ENCODE peak calls at places on chromosomes 2 and 18, in ten cellular contexts. One of them, this sample, is unnamed.

GRCh38 chr2:217953011-217953481 is 49.7 kb downstream of the TNS1 start:
- DNase-seq in GM12878: no peak
- DNase-seq in IMR-90: no peak
- DNase-seq in endodermal cell: no peak
- DNase-seq in heart left ventricle: peak; percentile 55
- DNase-seq in heart right ventricle: no peak
- DNase-seq in dorsolateral prefrontal cortex: peak; percentile 38
- DNase-seq in tibial nerve: peak; percentile 54
- DNase-seq in adrenal gland: no peak
- DNase-seq in A549: no peak
- DNase-seq in this sample: no peak

GRCh38 chr2:207474871-207475485 is 54.8 kb upstream of the CREB1 start:
- DNase-seq in GM12878: no peak
- DNase-seq in IMR-90: peak; percentile 68
- DNase-seq in endodermal cell: peak; percentile 60
- DNase-seq in heart left ventricle: peak; percentile 39
- DNase-seq in heart right ventricle: peak; percentile 50
- DNase-seq in dorsolateral prefrontal cortex: no peak
- DNase-seq in tibial nerve: peak; percentile 84
- DNase-seq in adrenal gland: peak; percentile 55
- DNase-seq in A549: peak; percentile 60
- DNase-seq in this sample: peak; percentile 51

GRCh38 chr2:59425292-59425691 is 1128.2 kb downstream of the BCL11A start:
- DNase-seq in GM12878: no peak
- DNase-seq in IMR-90: no peak
- DNase-seq in endodermal cell: no peak
- DNase-seq in heart left ventricle: no peak
- DNase-seq in heart right ventricle: no peak
- DNase-seq in dorsolateral prefrontal cortex: no peak
- DNase-seq in tibial nerve: no peak
- DNase-seq in adrenal gland: peak; percentile 2
- DNase-seq in A549: peak; percentile 39
- DNase-seq in this sample: no peak

GRCh38 chr2:223970343-223971128 is 13.3 kb downstream of the MRPL44 start:
- DNase-seq in GM12878: no peak
- DNase-seq in IMR-90: peak; percentile 67
- DNase-seq in endodermal cell: peak; percentile 73
- DNase-seq in heart left ventricle: peak; percentile 26
- DNase-seq in heart right ventricle: peak; percentile 32
- DNase-seq in dorsolateral prefrontal cortex: no peak
- DNase-seq in tibial nerve: peak; percentile 89
- DNase-seq in adrenal gland: peak; percentile 62
- DNase-seq in A549: peak; percentile 64
- DNase-seq in this sample: peak; percentile 65

GRCh38 chr18:74825460-74825859 is 227.8 kb downstream of the ZNF407 start:
- DNase-seq in GM12878: no peak
- DNase-seq in IMR-90: no peak
- DNase-seq in endodermal cell: no peak
- DNase-seq in heart left ventricle: no peak
- DNase-seq in heart right ventricle: no peak
- DNase-seq in dorsolateral prefrontal cortex: no peak
- DNase-seq in tibial nerve: no peak
- DNase-seq in adrenal gland: no peak
- DNase-seq in A549: no peak
- DNase-seq in this sample: no peak

GRCh38 chr2:60306231-60306861 is 247.1 kb downstream of the BCL11A start:
- DNase-seq in GM12878: no peak
- DNase-seq in IMR-90: no peak
- DNase-seq in endodermal cell: no peak
- DNase-seq in heart left ventricle: no peak
- DNase-seq in heart right ventricle: no peak
- DNase-seq in dorsolateral prefrontal cortex: no peak
- DNase-seq in tibial nerve: no peak
- DNase-seq in adrenal gland: peak; percentile 14
- DNase-seq in A549: no peak
- DNase-seq in this sample: no peak

GRCh38 chr2:25389161-25389560 is 47.4 kb upstream of the DNMT3A start:
- DNase-seq in GM12878: no peak
- DNase-seq in IMR-90: no peak
- DNase-seq in endodermal cell: no peak
- DNase-seq in heart left ventricle: no peak
- DNase-seq in heart right ventricle: no peak
- DNase-seq in dorsolateral prefrontal cortex: no peak
- DNase-seq in tibial nerve: no peak
- DNase-seq in adrenal gland: no peak
- DNase-seq in A549: no peak
- DNase-seq in this sample: no peak

GRCh38 chr2:73862987-73863386 is 29.8 kb upstream of the ACTG2 start:
- DNase-seq in GM12878: no peak
- DNase-seq in IMR-90: no peak
- DNase-seq in endodermal cell: no peak
- DNase-seq in heart left ventricle: no peak
- DNase-seq in heart right ventricle: no peak
- DNase-seq in dorsolateral prefrontal cortex: no peak
- DNase-seq in tibial nerve: no peak
- DNase-seq in adrenal gland: no peak
- DNase-seq in A549: no peak
- DNase-seq in this sample: no peak

GRCh38 chr2:134218928-134219707 is 34.8 kb upstream of the MGAT5 start:
- DNase-seq in GM12878: no peak
- DNase-seq in IMR-90: no peak
- DNase-seq in endodermal cell: peak; percentile 58
- DNase-seq in heart left ventricle: no peak
- DNase-seq in heart right ventricle: peak; percentile 45
- DNase-seq in dorsolateral prefrontal cortex: no peak
- DNase-seq in tibial nerve: peak; percentile 40
- DNase-seq in adrenal gland: peak; percentile 35
- DNase-seq in A549: no peak
- DNase-seq in this sample: no peak

GRCh38 chr2:1656961-1657841 is 87.1 kb downstream of the PXDN start:
- DNase-seq in GM12878: no peak
- DNase-seq in IMR-90: no peak
- DNase-seq in endodermal cell: peak; percentile 86
- DNase-seq in heart left ventricle: no peak
- DNase-seq in heart right ventricle: no peak
- DNase-seq in dorsolateral prefrontal cortex: no peak
- DNase-seq in tibial nerve: no peak
- DNase-seq in adrenal gland: no peak
- DNase-seq in A549: no peak
- DNase-seq in this sample: no peak

GRCh38 chr2:164617466-164617865 is 3.8 kb downstream of the GRB14 start:
- DNase-seq in GM12878: no peak
- DNase-seq in IMR-90: no peak
- DNase-seq in endodermal cell: no peak
- DNase-seq in heart left ventricle: no peak
- DNase-seq in heart right ventricle: no peak
- DNase-seq in dorsolateral prefrontal cortex: no peak
- DNase-seq in tibial nerve: no peak
- DNase-seq in adrenal gland: no peak
- DNase-seq in A549: no peak
- DNase-seq in this sample: peak; percentile 64

GRCh38 chr18:57575542-57575941 is 11.0 kb downstream of the FECH start:
- DNase-seq in GM12878: no peak
- DNase-seq in IMR-90: no peak
- DNase-seq in endodermal cell: no peak
- DNase-seq in heart left ventricle: no peak
- DNase-seq in heart right ventricle: no peak
- DNase-seq in dorsolateral prefrontal cortex: no peak
- DNase-seq in tibial nerve: no peak
- DNase-seq in adrenal gland: no peak
- DNase-seq in A549: no peak
- DNase-seq in this sample: no peak

GRCh38 chr2:239184179-239184578 is 216.6 kb downstream of the HDAC4 start:
- DNase-seq in GM12878: no peak
- DNase-seq in IMR-90: no peak
- DNase-seq in endodermal cell: peak; percentile 13
- DNase-seq in heart left ventricle: peak; percentile 6
- DNase-seq in heart right ventricle: no peak
- DNase-seq in dorsolateral prefrontal cortex: no peak
- DNase-seq in tibial nerve: no peak
- DNase-seq in adrenal gland: peak; percentile 0
- DNase-seq in A549: no peak
- DNase-seq in this sample: no peak

GRCh38 chr2:134819334-134819733 is 19.1 kb upstream of the ACMSD start:
- DNase-seq in GM12878: no peak
- DNase-seq in IMR-90: peak; percentile 74
- DNase-seq in endodermal cell: no peak
- DNase-seq in heart left ventricle: no peak
- DNase-seq in heart right ventricle: no peak
- DNase-seq in dorsolateral prefrontal cortex: no peak
- DNase-seq in tibial nerve: no peak
- DNase-seq in adrenal gland: no peak
- DNase-seq in A549: peak; percentile 20
- DNase-seq in this sample: peak; percentile 39

GRCh38 chr2:20589975-20590703 is 60.8 kb downstream of the HS1BP3 start:
- DNase-seq in GM12878: no peak
- DNase-seq in IMR-90: peak; percentile 35
- DNase-seq in endodermal cell: peak; percentile 28
- DNase-seq in heart left ventricle: no peak
- DNase-seq in heart right ventricle: no peak
- DNase-seq in dorsolateral prefrontal cortex: peak; percentile 18
- DNase-seq in tibial nerve: no peak
- DNase-seq in adrenal gland: no peak
- DNase-seq in A549: no peak
- DNase-seq in this sample: no peak

GRCh38 chr2:132901661-132902060 is 231.7 kb upstream of the LYPD1 start:
- DNase-seq in GM12878: no peak
- DNase-seq in IMR-90: peak; percentile 29
- DNase-seq in endodermal cell: no peak
- DNase-seq in heart left ventricle: no peak
- DNase-seq in heart right ventricle: no peak
- DNase-seq in dorsolateral prefrontal cortex: no peak
- DNase-seq in tibial nerve: no peak
- DNase-seq in adrenal gland: no peak
- DNase-seq in A549: no peak
- DNase-seq in this sample: no peak

GRCh38 chr2:80117401-80117800 is 187.2 kb downstream of the LRRTM1 start:
- DNase-seq in GM12878: no peak
- DNase-seq in IMR-90: peak; percentile 11
- DNase-seq in endodermal cell: no peak
- DNase-seq in heart left ventricle: no peak
- DNase-seq in heart right ventricle: no peak
- DNase-seq in dorsolateral prefrontal cortex: peak; percentile 58
- DNase-seq in tibial nerve: no peak
- DNase-seq in adrenal gland: no peak
- DNase-seq in A549: no peak
- DNase-seq in this sample: no peak

GRCh38 chr18:23716516-23716915 is 27.3 kb downstream of the LAMA3 start:
- DNase-seq in GM12878: no peak
- DNase-seq in IMR-90: peak; percentile 88
- DNase-seq in endodermal cell: peak; percentile 80
- DNase-seq in heart left ventricle: no peak
- DNase-seq in heart right ventricle: no peak
- DNase-seq in dorsolateral prefrontal cortex: peak; percentile 78
- DNase-seq in tibial nerve: no peak
- DNase-seq in adrenal gland: no peak
- DNase-seq in A549: no peak
- DNase-seq in this sample: peak; percentile 88

DNA sequence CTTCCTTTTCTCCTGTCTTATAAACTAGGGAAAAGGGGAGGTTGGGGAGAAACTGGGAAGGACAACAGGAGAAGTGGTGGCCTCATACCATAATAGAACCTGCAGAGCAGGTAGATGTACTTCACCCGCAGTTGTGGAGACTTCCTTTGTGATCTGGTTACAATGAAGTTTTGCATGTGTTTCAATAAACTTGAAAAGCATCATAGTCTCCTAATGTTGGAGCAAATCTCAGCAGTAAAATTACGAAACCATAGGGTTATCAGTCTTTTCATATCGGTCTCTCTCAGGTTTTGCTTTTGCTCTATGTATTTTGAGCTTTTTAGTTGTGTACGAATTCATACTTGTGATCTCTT is 30.5 kb downstream of the ANO7 start:
- DNase-seq in GM12878: no peak
- DNase-seq in IMR-90: no peak
- DNase-seq in endodermal cell: no peak
- DNase-seq in heart left ventricle: no peak
- DNase-seq in heart right ventricle: no peak
- DNase-seq in dorsolateral prefrontal cortex: no peak
- DNase-seq in tibial nerve: no peak
- DNase-seq in adrenal gland: no peak
- DNase-seq in A549: no peak
- DNase-seq in this sample: no peak
- TF ChIP-seq CTCF in GM12878: no peak
- TF ChIP-seq CTCF in IMR-90: no peak
- TF ChIP-seq CTCF in endodermal cell: no peak
- TF ChIP-seq CTCF in heart left ventricle: no peak
- TF ChIP-seq CTCF in heart right ventricle: no peak
- TF ChIP-seq CTCF in dorsolateral prefrontal cortex: no peak
- TF ChIP-seq CTCF in tibial nerve: no peak
- TF ChIP-seq CTCF in adrenal gland: no peak
- TF ChIP-seq CTCF in A549: no peak
- TF ChIP-seq CTCF in this sample: no peak

GRCh38 chr18:48452863-48453323 is 43.7 kb upstream of the ZBTB7C start:
- DNase-seq in GM12878: no peak
- DNase-seq in IMR-90: peak; percentile 13
- DNase-seq in endodermal cell: no peak
- DNase-seq in heart left ventricle: no peak
- DNase-seq in heart right ventricle: no peak
- DNase-seq in dorsolateral prefrontal cortex: no peak
- DNase-seq in tibial nerve: no peak
- DNase-seq in adrenal gland: no peak
- DNase-seq in A549: no peak
- DNase-seq in this sample: no peak
- H3K27ac ChIP-seq in GM12878: no peak overlapping the region
- H3K27ac ChIP-seq in IMR-90: no peak overlapping the region
- H3K27ac ChIP-seq in endodermal cell: no peak overlapping the region
- H3K27ac ChIP-seq in heart left ventricle: no peak overlapping the region
- H3K27ac ChIP-seq in heart right ventricle: no peak overlapping the region
- H3K27ac ChIP-seq in dorsolateral prefrontal cortex: no peak overlapping the region
- H3K27ac ChIP-seq in tibial nerve: peak overlapping the region; percentile 21
- H3K27ac ChIP-seq in adrenal gland: no peak overlapping the region
- H3K27ac ChIP-seq in A549: no peak overlapping the region
- H3K27ac ChIP-seq in this sample: no peak overlapping the region

GRCh38 chr18:6731197-6731596 is 1.7 kb downstream of the ARHGAP28 start:
- DNase-seq in GM12878: no peak
- DNase-seq in IMR-90: peak; percentile 94
- DNase-seq in endodermal cell: no peak
- DNase-seq in heart left ventricle: no peak
- DNase-seq in heart right ventricle: no peak
- DNase-seq in dorsolateral prefrontal cortex: no peak
- DNase-seq in tibial nerve: no peak
- DNase-seq in adrenal gland: no peak
- DNase-seq in A549: no peak
- DNase-seq in this sample: peak; percentile 74
- H3K4me3 ChIP-seq in GM12878: no peak overlapping the region
- H3K4me3 ChIP-seq in IMR-90: peak overlapping the region; percentile 15
- H3K4me3 ChIP-seq in endodermal cell: peak overlapping the region; percentile 92
- H3K4me3 ChIP-seq in heart left ventricle: no peak overlapping the region
- H3K4me3 ChIP-seq in heart right ventricle: no peak overlapping the region
- H3K4me3 ChIP-seq in dorsolateral prefrontal cortex: no peak overlapping the region
- H3K4me3 ChIP-seq in tibial nerve: no peak overlapping the region
- H3K4me3 ChIP-seq in adrenal gland: peak overlapping the region; percentile 78
- H3K4me3 ChIP-seq in A549: no peak overlapping the region
- H3K4me3 ChIP-seq in this sample: no peak overlapping the region

DNA sequence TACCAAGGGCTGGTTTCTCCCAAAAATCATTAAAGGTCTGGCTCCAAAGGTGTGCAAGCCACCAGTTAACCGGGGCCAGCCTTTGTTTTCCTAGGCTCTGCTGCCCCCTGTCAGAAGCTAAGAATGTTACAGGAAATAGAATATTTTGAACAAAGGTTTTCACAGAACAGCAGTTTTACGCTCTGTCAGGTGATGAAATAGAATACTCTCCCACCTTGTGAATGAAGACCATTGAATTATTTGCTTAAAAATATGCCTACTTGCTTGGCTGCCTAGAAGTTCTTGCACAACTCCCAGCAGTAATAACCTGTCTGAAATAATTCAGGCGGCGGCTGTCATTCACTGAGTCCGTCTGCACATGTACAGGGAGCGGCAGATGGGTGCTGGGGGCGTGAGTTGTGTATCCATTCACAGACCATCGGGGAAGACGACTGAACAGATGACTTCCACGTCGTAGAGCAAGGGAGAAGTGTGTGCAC is 56.3 kb downstream of the SF3B1 start:
- DNase-seq in GM12878: no peak
- DNase-seq in IMR-90: peak; percentile 44
- DNase-seq in endodermal cell: peak; percentile 81
- DNase-seq in heart left ventricle: peak; percentile 45
- DNase-seq in heart right ventricle: peak; percentile 43
- DNase-seq in dorsolateral prefrontal cortex: peak; percentile 48
- DNase-seq in tibial nerve: peak; percentile 28
- DNase-seq in adrenal gland: peak; percentile 40
- DNase-seq in A549: peak; percentile 52
- DNase-seq in this sample: peak; percentile 24
- TF ChIP-seq CTCF in GM12878: peak; percentile 80
- TF ChIP-seq CTCF in IMR-90: peak; percentile 81
- TF ChIP-seq CTCF in endodermal cell: peak; percentile 94
- TF ChIP-seq CTCF in heart left ventricle: peak; percentile 84
- TF ChIP-seq CTCF in heart right ventricle: peak; percentile 72
- TF ChIP-seq CTCF in dorsolateral prefrontal cortex: peak; percentile 90
- TF ChIP-seq CTCF in tibial nerve: peak; percentile 67
- TF ChIP-seq CTCF in adrenal gland: peak; percentile 43
- TF ChIP-seq CTCF in A549: peak; percentile 93
- TF ChIP-seq CTCF in this sample: peak; percentile 83